ENCODE peak calls at places on chromosomes 1 and 21, in eight cellular contexts. One of them, this sample, is unnamed.

GRCh38 chr1:232172556-232172955 is 457.4 kb downstream of the SIPA1L2 start:
- DNase-seq in psoas muscle: no peak
- DNase-seq in tibial artery: no peak
- DNase-seq in fibroblast of mammary gland: no peak
- DNase-seq in pancreas: no peak
- DNase-seq in AG10803: no peak
- DNase-seq in breast epithelium: no peak
- DNase-seq in adipocyte: no peak
- DNase-seq in this sample: no peak

GRCh38 chr1:175317309-175317708 is 124.7 kb upstream of the KIAA0040 start:
- DNase-seq in tibial artery: no peak
- DNase-seq in fibroblast of mammary gland: peak; percentile 7
- DNase-seq in breast epithelium: no peak
- DNase-seq in adipocyte: no peak
- DNase-seq in pancreas: no peak
- DNase-seq in psoas muscle: no peak
- DNase-seq in AG10803: no peak
- DNase-seq in this sample: no peak

GRCh38 chr1:244173765-244174164 is 122.7 kb downstream of the ZBTB18 start:
- DNase-seq in adipocyte: no peak
- DNase-seq in tibial artery: no peak
- DNase-seq in breast epithelium: no peak
- DNase-seq in psoas muscle: no peak
- DNase-seq in fibroblast of mammary gland: no peak
- DNase-seq in pancreas: no peak
- DNase-seq in AG10803: no peak
- DNase-seq in this sample: no peak

GRCh38 chr1:61808321-61808720 is 66.0 kb downstream of the PATJ start:
- DNase-seq in breast epithelium: no peak
- DNase-seq in tibial artery: no peak
- DNase-seq in adipocyte: no peak
- DNase-seq in psoas muscle: no peak
- DNase-seq in pancreas: no peak
- DNase-seq in fibroblast of mammary gland: no peak
- DNase-seq in AG10803: no peak
- DNase-seq in this sample: no peak

GRCh38 chr21:37828515-37828914 is 87.7 kb downstream of the KCNJ6 start:
- DNase-seq in psoas muscle: no peak
- DNase-seq in fibroblast of mammary gland: no peak
- DNase-seq in breast epithelium: no peak
- DNase-seq in tibial artery: no peak
- DNase-seq in pancreas: no peak
- DNase-seq in adipocyte: no peak
- DNase-seq in AG10803: no peak
- DNase-seq in this sample: peak; percentile 38

GRCh38 chr1:215835951-215836350 is 268.8 kb downstream of the KCTD3 start:
- DNase-seq in breast epithelium: no peak
- DNase-seq in adipocyte: peak; percentile 56
- DNase-seq in psoas muscle: no peak
- DNase-seq in fibroblast of mammary gland: peak; percentile 92
- DNase-seq in pancreas: no peak
- DNase-seq in tibial artery: no peak
- DNase-seq in AG10803: peak; percentile 22
- DNase-seq in this sample: no peak

GRCh38 chr1:115539736-115540135 is 102.0 kb upstream of the VANGL1 start:
- DNase-seq in breast epithelium: no peak
- DNase-seq in fibroblast of mammary gland: no peak
- DNase-seq in psoas muscle: no peak
- DNase-seq in adipocyte: no peak
- DNase-seq in AG10803: no peak
- DNase-seq in pancreas: no peak
- DNase-seq in tibial artery: no peak
- DNase-seq in this sample: no peak

GRCh38 chr1:209403921-209404320 is 179.6 kb upstream of the CAMK1G start:
- DNase-seq in breast epithelium: no peak
- DNase-seq in adipocyte: no peak
- DNase-seq in AG10803: no peak
- DNase-seq in psoas muscle: no peak
- DNase-seq in pancreas: no peak
- DNase-seq in tibial artery: no peak
- DNase-seq in fibroblast of mammary gland: no peak
- DNase-seq in this sample: no peak

GRCh38 chr1:87331319-87332269 is 2.9 kb downstream of the LMO4 start:
- DNase-seq in psoas muscle: peak; percentile 86
- DNase-seq in adipocyte: peak; percentile 78
- DNase-seq in fibroblast of mammary gland: peak; percentile 68
- DNase-seq in AG10803: peak; percentile 34
- DNase-seq in breast epithelium: peak; percentile 65
- DNase-seq in pancreas: peak; percentile 90
- DNase-seq in tibial artery: peak; percentile 91
- DNase-seq in this sample: peak; percentile 92

GRCh38 chr1:191901651-191902050 is 256.6 kb upstream of the RGS18 start:
- DNase-seq in psoas muscle: no peak
- DNase-seq in breast epithelium: no peak
- DNase-seq in pancreas: no peak
- DNase-seq in adipocyte: no peak
- DNase-seq in tibial artery: no peak
- DNase-seq in AG10803: no peak
- DNase-seq in fibroblast of mammary gland: no peak
- DNase-seq in this sample: no peak

GRCh38 chr1:234726359-234726836 is 116.4 kb upstream of the IRF2BP2 start:
- DNase-seq in psoas muscle: peak; percentile 81
- DNase-seq in tibial artery: no peak
- DNase-seq in AG10803: no peak
- DNase-seq in breast epithelium: no peak
- DNase-seq in fibroblast of mammary gland: no peak
- DNase-seq in pancreas: no peak
- DNase-seq in adipocyte: peak; percentile 45
- DNase-seq in this sample: no peak

GRCh38 chr1:164803366-164803765 is 244.4 kb downstream of the PBX1 start:
- DNase-seq in fibroblast of mammary gland: peak; percentile 53
- DNase-seq in tibial artery: no peak
- DNase-seq in AG10803: peak; percentile 45
- DNase-seq in adipocyte: peak; percentile 35
- DNase-seq in breast epithelium: no peak
- DNase-seq in psoas muscle: no peak
- DNase-seq in pancreas: no peak
- DNase-seq in this sample: no peak

GRCh38 chr1:231487019-231487418 is 41.5 kb upstream of the TSNAX start:
- DNase-seq in psoas muscle: no peak
- DNase-seq in breast epithelium: no peak
- DNase-seq in adipocyte: peak; percentile 29
- DNase-seq in AG10803: peak; percentile 45
- DNase-seq in pancreas: no peak
- DNase-seq in tibial artery: no peak
- DNase-seq in fibroblast of mammary gland: peak; percentile 82
- DNase-seq in this sample: no peak

GRCh38 chr21:35079181-35079580 is 30.1 kb upstream of the RUNX1 start:
- DNase-seq in tibial artery: no peak
- DNase-seq in psoas muscle: no peak
- DNase-seq in breast epithelium: no peak
- DNase-seq in adipocyte: no peak
- DNase-seq in fibroblast of mammary gland: no peak
- DNase-seq in pancreas: no peak
- DNase-seq in AG10803: no peak
- DNase-seq in this sample: no peak

GRCh38 chr1:231091853-231092301 is 51.8 kb upstream of the FAM89A start:
- DNase-seq in psoas muscle: no peak
- DNase-seq in adipocyte: no peak
- DNase-seq in AG10803: peak; percentile 1
- DNase-seq in pancreas: peak; percentile 31
- DNase-seq in tibial artery: no peak
- DNase-seq in fibroblast of mammary gland: peak; percentile 27
- DNase-seq in breast epithelium: no peak
- DNase-seq in this sample: no peak

GRCh38 chr1:76330993-76331603 is 256.6 kb downstream of the ST6GALNAC3 start:
- DNase-seq in tibial artery: no peak
- DNase-seq in breast epithelium: no peak
- DNase-seq in fibroblast of mammary gland: peak; percentile 79
- DNase-seq in psoas muscle: no peak
- DNase-seq in AG10803: peak; percentile 79
- DNase-seq in adipocyte: peak; percentile 86
- DNase-seq in pancreas: no peak
- DNase-seq in this sample: no peak

DNA sequence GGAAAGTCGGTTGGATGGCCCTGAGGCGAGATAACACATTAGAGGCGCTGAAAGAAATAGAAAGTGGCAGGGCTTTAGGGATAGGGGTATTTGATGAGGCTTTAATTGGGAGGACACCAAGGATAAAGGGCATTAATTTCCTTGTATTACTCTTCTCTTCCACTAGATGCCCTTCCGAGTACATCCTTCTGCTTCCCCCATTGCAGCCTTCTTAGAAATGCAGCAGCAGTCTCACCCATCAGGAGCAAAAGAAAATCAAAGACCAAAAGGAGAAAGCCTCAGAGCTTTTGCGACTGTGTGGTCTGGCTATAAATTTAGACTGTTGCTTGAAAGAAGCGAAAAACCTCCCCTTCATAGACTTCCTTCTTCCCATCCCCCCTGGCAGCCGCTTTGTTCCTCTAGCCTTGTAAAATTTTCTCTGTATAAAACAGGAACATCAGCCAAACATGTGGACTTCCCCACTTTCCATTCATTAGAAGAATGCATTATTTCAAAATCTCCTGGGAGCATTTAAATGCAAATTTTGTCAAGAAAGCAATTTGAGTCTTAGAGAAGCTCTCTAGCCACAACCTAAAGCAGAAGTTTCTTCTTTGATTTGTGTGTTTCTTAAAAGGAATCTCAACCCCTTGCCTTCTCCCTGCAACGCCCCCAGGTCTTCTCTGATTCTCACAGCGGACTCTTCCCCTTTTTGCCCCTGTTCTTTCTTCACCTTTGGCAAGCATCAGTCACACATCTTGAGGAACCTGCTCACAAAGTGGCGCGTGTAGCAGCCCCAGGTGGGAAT is 76.6 kb downstream of the NDUFS5 start:
- DNase-seq in tibial artery: no peak
- DNase-seq in fibroblast of mammary gland: peak; percentile 82
- DNase-seq in AG10803: peak; percentile 86
- DNase-seq in psoas muscle: no peak
- DNase-seq in breast epithelium: no peak
- DNase-seq in pancreas: peak; percentile 48
- DNase-seq in adipocyte: peak; percentile 85
- DNase-seq in this sample: peak; percentile 61
- H3K4me3 ChIP-seq in tibial artery: no peak overlapping the region
- H3K4me3 ChIP-seq in fibroblast of mammary gland: no peak overlapping the region
- H3K4me3 ChIP-seq in AG10803: no peak overlapping the region
- H3K4me3 ChIP-seq in psoas muscle: no peak overlapping the region
- H3K4me3 ChIP-seq in breast epithelium: no peak overlapping the region
- H3K4me3 ChIP-seq in pancreas: no peak overlapping the region
- H3K4me3 ChIP-seq in adipocyte: no peak overlapping the region
- H3K4me3 ChIP-seq in this sample: no peak overlapping the region

DNA sequence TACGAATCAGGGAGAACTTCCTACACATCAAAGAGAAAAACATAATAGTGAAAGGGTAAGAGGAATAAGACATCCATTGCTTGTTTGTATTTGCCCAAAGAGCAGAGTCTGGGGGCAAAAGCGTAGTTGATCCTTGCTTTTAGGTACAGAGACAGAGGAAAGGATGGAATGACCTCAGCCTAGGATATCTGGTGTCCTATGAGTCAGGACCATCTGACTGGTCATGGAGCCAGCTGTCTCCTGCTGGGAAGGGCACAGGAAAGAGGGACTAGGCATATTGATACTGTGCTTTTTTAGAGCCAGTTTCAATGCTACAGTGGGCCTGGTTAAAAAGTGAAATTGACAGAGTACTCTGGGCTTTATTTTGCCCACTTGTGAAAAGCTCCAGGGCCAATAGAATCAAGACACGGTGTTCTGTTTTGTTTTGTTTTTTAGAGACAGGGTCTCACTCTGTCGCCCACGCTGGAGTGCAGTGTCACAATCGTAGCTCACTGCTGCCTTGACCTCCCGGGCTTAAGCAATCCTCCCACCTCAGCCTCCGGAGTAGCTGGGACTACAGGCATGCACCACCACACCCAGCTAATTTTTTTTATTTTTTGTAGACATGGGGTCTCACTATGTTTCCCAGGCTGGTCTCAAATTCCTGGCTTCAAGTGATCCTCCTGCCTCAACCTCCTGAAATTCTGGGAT is 3.2 kb downstream of the PLEKHO1 start:
- DNase-seq in AG10803: peak; percentile 58
- DNase-seq in pancreas: no peak
- DNase-seq in tibial artery: no peak
- DNase-seq in breast epithelium: no peak
- DNase-seq in fibroblast of mammary gland: peak; percentile 88
- DNase-seq in adipocyte: peak; percentile 26
- DNase-seq in psoas muscle: peak; percentile 53
- DNase-seq in this sample: no peak
- H3K4me3 ChIP-seq in AG10803: no peak overlapping the region
- H3K4me3 ChIP-seq in pancreas: no peak overlapping the region
- H3K4me3 ChIP-seq in tibial artery: peak overlapping the region; percentile 95
- H3K4me3 ChIP-seq in breast epithelium: peak overlapping the region; percentile 49
- H3K4me3 ChIP-seq in fibroblast of mammary gland: no peak overlapping the region
- H3K4me3 ChIP-seq in adipocyte: peak overlapping the region; percentile 54
- H3K4me3 ChIP-seq in psoas muscle: peak overlapping the region; percentile 91
- H3K4me3 ChIP-seq in this sample: peak overlapping the region; percentile 72

GRCh38 chr1:150551049-150551783 is 2.0 kb downstream of the ADAMTSL4 start:
- DNase-seq in AG10803: no peak
- DNase-seq in adipocyte: peak; percentile 47
- DNase-seq in breast epithelium: no peak
- DNase-seq in psoas muscle: no peak
- DNase-seq in pancreas: no peak
- DNase-seq in tibial artery: peak; percentile 76
- DNase-seq in fibroblast of mammary gland: peak; percentile 50
- DNase-seq in this sample: no peak
- H3K4me3 ChIP-seq in AG10803: no peak overlapping the region
- H3K4me3 ChIP-seq in adipocyte: peak overlapping the region; percentile 88
- H3K4me3 ChIP-seq in breast epithelium: peak overlapping the region; percentile 88
- H3K4me3 ChIP-seq in psoas muscle: peak overlapping the region; percentile 66
- H3K4me3 ChIP-seq in pancreas: no peak overlapping the region
- H3K4me3 ChIP-seq in tibial artery: no peak overlapping the region
- H3K4me3 ChIP-seq in fibroblast of mammary gland: peak overlapping the region; percentile 67
- H3K4me3 ChIP-seq in this sample: peak overlapping the region; percentile 58

GRCh38 chr1:85581802-85582686 is 1.5 kb downstream of the CCN1 start:
- DNase-seq in pancreas: no peak
- DNase-seq in psoas muscle: peak; percentile 58
- DNase-seq in breast epithelium: peak; percentile 70
- DNase-seq in tibial artery: peak; percentile 77
- DNase-seq in adipocyte: peak; percentile 75
- DNase-seq in fibroblast of mammary gland: peak; percentile 73
- DNase-seq in AG10803: peak; percentile 78
- DNase-seq in this sample: peak; percentile 65

GRCh38 chr1:85579619-85580018 is 942 bp upstream of the CCN1 start:
- DNase-seq in pancreas: no peak
- DNase-seq in adipocyte: peak; percentile 56
- DNase-seq in AG10803: peak; percentile 87
- DNase-seq in breast epithelium: no peak
- DNase-seq in fibroblast of mammary gland: peak; percentile 73
- DNase-seq in psoas muscle: no peak
- DNase-seq in tibial artery: peak; percentile 77
- DNase-seq in this sample: no peak

GRCh38 chr1:85582687-85583354 is 2.3 kb downstream of the CCN1 start:
- DNase-seq in adipocyte: peak; percentile 74
- DNase-seq in fibroblast of mammary gland: peak; percentile 70
- DNase-seq in AG10803: peak; percentile 65
- DNase-seq in breast epithelium: no peak
- DNase-seq in pancreas: no peak
- DNase-seq in tibial artery: no peak
- DNase-seq in psoas muscle: no peak
- DNase-seq in this sample: no peak

GRCh38 chr1:85580046-85580411 is 532 bp upstream of the CCN1 start:
- DNase-seq in fibroblast of mammary gland: peak; percentile 82
- DNase-seq in psoas muscle: peak; percentile 59
- DNase-seq in AG10803: peak; percentile 93
- DNase-seq in adipocyte: peak; percentile 71
- DNase-seq in tibial artery: peak; percentile 76
- DNase-seq in pancreas: peak; percentile 31
- DNase-seq in breast epithelium: no peak
- DNase-seq in this sample: no peak

GRCh38 chr1:85581138-85581801 is 709 bp downstream of the CCN1 start:
- DNase-seq in breast epithelium: peak; percentile 86
- DNase-seq in psoas muscle: peak; percentile 91
- DNase-seq in fibroblast of mammary gland: peak; percentile 85
- DNase-seq in adipocyte: peak; percentile 83
- DNase-seq in pancreas: peak; percentile 78
- DNase-seq in AG10803: peak; percentile 67
- DNase-seq in tibial artery: peak; percentile 90
- DNase-seq in this sample: peak; percentile 92
- H3K4me3 ChIP-seq in breast epithelium: peak overlapping the region; percentile 80
- H3K4me3 ChIP-seq in psoas muscle: peak overlapping the region; percentile 74
- H3K4me3 ChIP-seq in fibroblast of mammary gland: peak overlapping the region; percentile 82
- H3K4me3 ChIP-seq in adipocyte: peak overlapping the region; percentile 91
- H3K4me3 ChIP-seq in pancreas: peak overlapping the region; percentile 61
- H3K4me3 ChIP-seq in AG10803: peak overlapping the region; percentile 96
- H3K4me3 ChIP-seq in tibial artery: peak overlapping the region; percentile 91
- H3K4me3 ChIP-seq in this sample: peak overlapping the region; percentile 73

This sample was measured in left lung.